ENCODE peak calls at places on chromosomes 1 and 21, in four cellular contexts. H, Q, I and Z are unnamed samples.

GRCh38 chr1:68378296-68379084 is 71.3 kb downstream of the RPE65 start:
- DNase-seq in H (no peak), Q (no peak), I (peak; percentile 81), Z (no peak)

GRCh38 chr1:171127481-171127880 is 36.8 kb downstream of the FMO3 start:
- DNase-seq in Q (no peak), H (no peak), I (peak; percentile 3), Z (no peak)

GRCh38 chr1:185360714-185361113 is 43.7 kb upstream of the IVNS1ABP start:
- DNase-seq in I (peak; percentile 21), H (no peak), Q (no peak), Z (no peak)

GRCh38 chr1:8603220-8603616 is 214.2 kb downstream of the RERE start:
- DNase-seq in Q (no peak), H (no peak), I (no peak), Z (no peak)

GRCh38 chr1:40929145-40929544 is 50.4 kb upstream of the CTPS1 start:
- DNase-seq in I (peak; percentile 34), H (no peak), Q (no peak), Z (no peak)

GRCh38 chr1:207155018-207155417 is 51.0 kb downstream of the C4BPA start:
- DNase-seq in Q (no peak), H (no peak), I (no peak), Z (no peak)

GRCh38 chr1:119448112-119448511 is 33.2 kb downstream of the HSD3B2 start:
- DNase-seq in H (peak; percentile 9), Q (no peak), I (peak; percentile 7), Z (no peak)

GRCh38 chr21:15029077-15029476 is 35.7 kb downstream of the NRIP1 start:
- DNase-seq in I (peak; percentile 18), Q (no peak), H (no peak), Z (no peak)

GRCh38 chr1:212313616-212314015 is 28.4 kb downstream of the PPP2R5A start:
- DNase-seq in H (no peak), I (peak; percentile 22), Q (no peak), Z (no peak)

GRCh38 chr1:198273901-198274300 is 117.1 kb downstream of the NEK7 start:
- DNase-seq in I (no peak), Q (no peak), H (no peak), Z (peak; percentile 12)

GRCh38 chr1:21152423-21153100 is 24.1 kb downstream of the EIF4G3 start:
- DNase-seq in I (peak; percentile 56), H (no peak), Q (no peak), Z (no peak)

GRCh38 chr1:92583821-92584760 is 97.4 kb upstream of the GFI1 start:
- DNase-seq in Q (no peak), H (no peak), I (peak; percentile 81), Z (no peak)

GRCh38 chr1:98046031-98046641 is 125.3 kb upstream of the DPYD start:
- DNase-seq in Q (peak; percentile 59), H (peak; percentile 35), I (peak; percentile 34), Z (peak; percentile 49)

GRCh38 chr21:38380391-38381137 is 117.7 kb downstream of the ERG start:
- DNase-seq in H (no peak), I (peak; percentile 38), Q (no peak), Z (no peak)

GRCh38 chr21:34530264-34530663 is 18.3 kb upstream of the KCNE1 start:
- DNase-seq in Q (no peak), I (peak; percentile 87), H (no peak), Z (no peak)

GRCh38 chr1:181504294-181505115 is 21.2 kb downstream of the CACNA1E start:
- DNase-seq in Q (peak; percentile 42), H (peak; percentile 63), I (peak; percentile 9), Z (peak; percentile 74)

GRCh38 chr21:25790122-25790951 is 55.6 kb downstream of the GABPA start:
- DNase-seq in Q (no peak), I (peak; percentile 55), H (no peak), Z (peak; percentile 88)

GRCh38 chr1:28111157-28111556 is 22.7 kb upstream of the EYA3 start:
- DNase-seq in I (no peak), H (no peak), Q (no peak), Z (no peak)

GRCh38 chr1:36542024-36542961 is 59.6 kb upstream of the CSF3R start:
- DNase-seq in H (no peak), I (no peak), Q (no peak), Z (no peak)

GRCh38 chr1:32895325-32896215 is 5.6 kb downstream of the TMEM54 start:
- DNase-seq in Q (no peak), H (no peak), I (no peak), Z (no peak)

GRCh38 chr1:65189716-65190115 is 41.7 kb downstream of the AK4 start:
- DNase-seq in H (no peak), I (peak; percentile 26), Q (no peak), Z (no peak)

GRCh38 chr1:192327997-192328396 is 11.2 kb downstream of the RGS21 start:
- DNase-seq in H (no peak), Q (no peak), I (no peak), Z (no peak)

GRCh38 chr1:20483833-20484525 is 2.0 kb downstream of the CAMK2N1 start:
- DNase-seq in H (peak; percentile 63), I (peak; percentile 43), Q (peak; percentile 73), Z (peak; percentile 82)

GRCh38 chr1:210588357-210588756 is 259.7 kb downstream of the HHAT start:
- DNase-seq in I (no peak), Q (no peak), H (no peak), Z (no peak)

GRCh38 chr1:154490327-154490726 is 11.7 kb upstream of the TDRD10 start:
- DNase-seq in H (no peak), I (no peak), Q (no peak), Z (no peak)

GRCh38 chr1:6624712-6625578 is at the start of gene THAP3:
- DNase-seq in Q (peak; percentile 96), H (peak; percentile 90), I (peak; percentile 96), Z (peak; percentile 95)